ENCODE peak calls at places on chromosomes 6 and 20, in eight cellular contexts. L is endodermal cell, B is heart left ventricle, T is GM23338, D is neural progenitor cell, Y is kidney, X is left lung, M is stomach. J is an unnamed sample.

GRCh38 chr20:17883592-17884317 is 84.8 kb downstream of the SNX5 start:
- DNase-seq in L (no peak), T (no peak), Y (no peak), B (no peak), X (no peak), D (no peak), M (no peak), J (no peak)

GRCh38 chr6:168284187-168284586 is 35.4 kb downstream of the DACT2 start:
- DNase-seq in M (no peak), T (no peak), B (no peak), Y (peak), L (no peak), D (no peak), X (no peak), J (no peak)

GRCh38 chr20:54244113-54244512 is 36.2 kb downstream of the PFDN4 start:
- DNase-seq in L (no peak), B (no peak), T (no peak), Y (no peak), M (no peak), X (no peak), D (no peak), J (no peak)

GRCh38 chr6:15493437-15494168 is 169.2 kb downstream of the DTNBP1 start:
- DNase-seq in B (no peak), D (peak), Y (no peak), M (no peak), L (peak), X (no peak), T (peak), J (no peak)

GRCh38 chr20:62307226-62308101 is 4.7 kb downstream of the ADRM1 start:
- DNase-seq in T (no peak), Y (no peak), L (no peak), B (no peak), M (no peak), X (no peak), D (no peak), J (no peak)

GRCh38 chr20:46651091-46651962 is at the start of gene SLC13A3:
- DNase-seq in B (no peak), T (peak), D (peak), Y (no peak), L (peak), M (peak), X (no peak), J (no peak)

GRCh38 chr20:44780226-44780625 is 30.1 kb downstream of the RIMS4 start:
- DNase-seq in Y (no peak), M (no peak), T (peak), X (no peak), D (peak), L (peak), B (no peak), J (no peak)

GRCh38 chr6:22656696-22657340 is 87.5 kb downstream of the HDGFL1 start:
- DNase-seq in L (no peak), B (no peak), D (no peak), Y (no peak), T (no peak), M (no peak), X (no peak), J (no peak)

GRCh38 chr6:161088676-161089328 is 97.2 kb downstream of the MAP3K4 start:
- DNase-seq in B (no peak), D (peak), T (peak), M (no peak), X (no peak), Y (no peak), L (no peak), J (no peak)

GRCh38 chr6:71338540-71339316 is 50.1 kb downstream of the OGFRL1 start:
- DNase-seq in Y (no peak), D (no peak), L (no peak), X (no peak), B (no peak), T (no peak), M (no peak), J (no peak)

GRCh38 chr6:21593927-21594421 is 423 bp downstream of the SOX4 start:
- DNase-seq in L (no peak), D (peak), B (no peak), M (peak), Y (no peak), X (no peak), T (no peak), J (no peak)

GRCh38 chr6:41728073-41728936 is 7.1 kb downstream of the TFEB start:
- DNase-seq in T (no peak), X (peak), B (peak), M (peak), Y (peak), L (no peak), D (no peak), J (no peak)

GRCh38 chr6:37618916-37619605 is 78.6 kb downstream of the MDGA1 start:
- DNase-seq in L (no peak), B (no peak), X (no peak), Y (no peak), D (peak), T (no peak), M (no peak), J (peak)

GRCh38 chr6:168662301-168662936 is 221.4 kb downstream of the SMOC2 start:
- DNase-seq in Y (peak), X (no peak), D (no peak), M (peak), B (no peak), T (no peak), L (no peak), J (no peak)

GRCh38 chr6:122869437-122870024 is 80.5 kb downstream of the SMPDL3A start:
- DNase-seq in T (peak), B (no peak), D (peak), M (peak), Y (no peak), X (no peak), L (peak), J (no peak)

GRCh38 chr20:58017237-58017969 is 211.1 kb downstream of the ANKRD60 start:
- DNase-seq in B (no peak), D (no peak), X (no peak), M (peak), Y (peak), T (no peak), L (peak), J (no peak)

GRCh38 chr20:61499859-61500258 is 247.8 kb downstream of the CDH4 start:
- DNase-seq in D (no peak), T (no peak), X (peak), Y (no peak), M (no peak), B (no peak), L (no peak), J (no peak)

GRCh38 chr6:168368063-168368835 is 48.7 kb upstream of the DACT2 start:
- DNase-seq in X (no peak), Y (no peak), D (no peak), M (no peak), T (no peak), B (peak), L (no peak), J (peak)

GRCh38 chr20:51374961-51375360 is 167.6 kb downstream of the NFATC2 start:
- DNase-seq in Y (no peak), D (no peak), X (no peak), M (no peak), T (no peak), L (no peak), B (no peak), J (peak)

GRCh38 chr20:43744121-43744520 is 17.3 kb upstream of the GTSF1L start:
- DNase-seq in B (no peak), Y (no peak), D (no peak), X (no peak), T (no peak), M (no peak), L (peak), J (no peak)

GRCh38 chr6:27940766-27941165 is 16.3 kb upstream of the OR2B6 start:
- DNase-seq in D (no peak), L (no peak), Y (no peak), M (no peak), X (no peak), T (no peak), B (no peak), J (no peak)

GRCh38 chr6:124334359-124334758 is 530.7 kb downstream of the NKAIN2 start:
- DNase-seq in T (peak), Y (no peak), B (no peak), X (no peak), D (no peak), L (no peak), M (no peak), J (no peak)

GRCh38 chr6:124339610-124340339 is 536.1 kb downstream of the NKAIN2 start:
- DNase-seq in D (no peak), X (no peak), M (no peak), Y (no peak), B (no peak), T (peak), L (no peak), J (no peak)
- H3K4me3 ChIP-seq in D (no peak), X (no peak), M (no peak), Y (no peak), B (no peak), T (no peak), L (no peak), J (no peak)

GRCh38 chr6:111361648-111362047 is 121.4 kb downstream of the REV3L start:
- DNase-seq in L (peak), M (no peak), B (no peak), D (peak), X (no peak), Y (no peak), T (peak), J (no peak)
- H3K27ac ChIP-seq in L (no peak), M (no peak), B (no peak), D (no peak), X (no peak), Y (no peak), T (no peak), J (no peak)

DNA sequence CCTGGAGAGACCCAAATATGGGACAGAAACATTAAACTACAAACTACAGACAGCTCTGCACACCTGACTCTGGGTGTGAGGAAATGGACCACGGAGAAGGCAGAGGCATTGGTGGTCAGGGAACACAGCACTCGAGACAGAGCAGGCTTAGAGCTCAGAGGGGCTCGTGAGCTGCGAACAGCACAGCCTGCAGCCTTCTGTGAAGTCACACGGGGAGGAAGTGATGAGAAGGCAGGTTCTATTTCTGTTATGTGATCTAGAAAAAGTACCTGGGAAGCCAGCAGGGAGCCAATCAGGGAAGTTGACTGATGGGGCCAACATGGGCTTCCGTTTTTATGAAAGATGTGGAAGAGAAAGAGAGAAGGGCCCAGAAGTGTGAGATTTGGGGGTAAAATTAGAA is 88.9 kb upstream of the SNAP25 start:
- DNase-seq in T (no peak), L (no peak), D (no peak), B (no peak), X (no peak), M (no peak), Y (no peak), J (no peak)
- H3K4me3 ChIP-seq in T (no peak), L (no peak), D (no peak), B (no peak), X (no peak), M (no peak), Y (no peak), J (no peak)

GRCh38 chr6:118548136-118548535 is at the start of gene PLN:
- DNase-seq in T (no peak), Y (no peak), L (no peak), B (no peak), M (no peak), D (no peak), X (no peak), J (no peak)

GRCh38 chr6:118554698-118555097 is 6.6 kb downstream of the PLN start:
- DNase-seq in B (no peak), D (no peak), T (no peak), M (no peak), L (no peak), X (no peak), Y (no peak), J (no peak)

GRCh38 chr6:118553132-118553531 is 5.0 kb downstream of the PLN start:
- DNase-seq in Y (no peak), L (no peak), X (no peak), T (no peak), D (no peak), M (no peak), B (no peak), J (no peak)

GRCh38 chr6:118551673-118552063 is 3.6 kb downstream of the PLN start:
- DNase-seq in Y (no peak), D (no peak), T (no peak), M (no peak), L (no peak), X (no peak), B (no peak), J (no peak)

DNA sequence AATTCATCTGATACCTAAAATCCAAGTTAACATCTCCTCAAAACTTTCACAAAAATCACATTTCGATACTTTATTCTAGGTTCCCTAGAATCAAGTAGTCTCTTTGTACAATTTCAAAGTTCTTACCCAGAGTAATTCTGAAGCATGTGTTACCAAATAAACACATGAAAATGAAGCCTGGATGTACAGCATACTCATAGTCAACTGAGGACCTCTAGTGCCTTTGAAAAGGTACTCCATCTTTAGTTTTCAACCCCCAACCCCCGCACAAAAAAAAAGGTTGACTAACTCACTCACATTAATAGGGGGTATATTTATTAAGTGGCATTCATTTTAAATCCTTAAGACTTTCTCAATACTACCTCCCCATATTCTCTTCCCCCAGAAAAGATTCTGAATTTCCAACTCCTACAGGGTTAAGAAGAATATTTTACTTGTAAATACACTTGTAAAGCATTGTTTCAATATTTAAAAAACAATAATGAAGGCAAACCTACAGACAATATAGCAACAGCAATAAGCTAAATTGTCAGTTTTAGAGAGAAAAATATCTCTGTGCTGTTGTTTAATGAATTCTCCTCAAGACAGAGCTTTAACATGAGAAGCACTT is 3.1 kb downstream of the PLN start:
- DNase-seq in L (no peak), Y (no peak), M (no peak), T (peak), X (no peak), B (no peak), D (peak), J (no peak)
- H3K27ac ChIP-seq in L (no peak), Y (no peak), M (no peak), T (no peak), X (peak), B (peak), D (no peak), J (no peak)

GRCh38 chr20:1491281-1491840 is at the start of gene SIRPB2:
- DNase-seq in Y (no peak), M (no peak), B (peak), T (no peak), X (peak), D (no peak), L (no peak), J (peak)

GRCh38 chr20:1489764-1490436 is 1.3 kb downstream of the SIRPB2 start:
- DNase-seq in Y (no peak), T (no peak), M (no peak), B (no peak), D (no peak), X (no peak), L (no peak), J (no peak)

GRCh38 chr20:1491891-1492642 is 847 bp upstream of the SIRPB2 start:
- DNase-seq in B (no peak), D (no peak), M (no peak), X (no peak), Y (no peak), T (no peak), L (no peak), J (no peak)

GRCh38 chr20:1490643-1491042 is 577 bp downstream of the SIRPB2 start:
- DNase-seq in Y (no peak), B (no peak), D (no peak), X (no peak), L (no peak), M (no peak), T (no peak), J (no peak)

DNA sequence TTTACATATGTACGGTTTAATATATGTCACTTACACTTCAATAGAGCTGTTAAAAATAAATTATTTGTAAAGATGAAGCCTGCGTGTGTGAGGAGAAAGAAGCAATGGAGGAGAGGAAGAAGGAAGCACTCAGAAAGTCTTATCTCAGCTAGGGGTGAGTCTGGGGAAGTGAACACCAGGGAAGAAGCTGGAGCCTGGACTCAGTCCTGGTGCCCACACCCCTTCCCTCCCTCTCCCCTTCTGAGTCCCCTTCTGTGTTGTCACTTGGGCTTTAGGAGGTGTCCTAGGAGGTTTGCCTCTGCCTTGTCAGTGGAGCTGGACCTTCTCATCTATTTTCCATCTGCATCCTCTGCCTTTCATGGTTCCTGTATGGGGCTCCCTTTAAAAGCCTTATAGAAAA is 1.9 kb downstream of the SIRPB2 start:
- DNase-seq in M (no peak), B (no peak), D (no peak), L (no peak), T (no peak), Y (no peak), X (no peak), J (no peak)
- H3K4me3 ChIP-seq in M (peak), B (peak), D (no peak), L (no peak), T (no peak), Y (no peak), X (no peak), J (no peak)

DNA sequence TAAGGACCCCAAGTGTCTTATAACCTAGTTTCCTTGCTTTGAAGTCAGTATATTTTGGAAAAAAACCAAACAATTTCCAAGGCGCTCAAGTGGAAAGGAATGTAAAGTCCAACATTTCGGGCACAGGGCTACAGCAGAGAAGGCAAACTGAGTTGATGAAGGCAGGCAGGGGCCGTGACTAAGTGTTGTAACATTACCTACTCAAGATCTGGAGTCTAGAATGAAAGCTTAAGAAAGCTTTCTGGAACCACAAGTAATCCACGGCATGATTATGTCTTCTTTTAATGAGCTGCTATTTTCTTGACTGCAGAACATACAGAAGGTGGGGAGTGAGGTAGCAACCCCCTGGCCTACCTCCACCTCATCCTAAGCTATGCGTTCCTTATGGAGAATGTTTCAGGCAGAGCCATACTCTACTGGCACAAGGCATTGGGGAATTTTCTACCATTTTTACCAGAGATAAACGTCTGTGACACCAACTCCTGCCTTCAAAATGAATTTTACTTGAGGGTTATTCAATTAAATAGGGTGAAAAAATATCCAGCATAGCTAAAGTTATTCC is 4.3 kb downstream of the PPP1R10 start:
- DNase-seq in B (no peak), T (no peak), M (no peak), L (no peak), X (no peak), D (peak), Y (no peak), J (no peak)
- H3K27ac ChIP-seq in B (no peak), T (no peak), M (peak), L (no peak), X (peak), D (peak), Y (peak), J (peak)

DNA sequence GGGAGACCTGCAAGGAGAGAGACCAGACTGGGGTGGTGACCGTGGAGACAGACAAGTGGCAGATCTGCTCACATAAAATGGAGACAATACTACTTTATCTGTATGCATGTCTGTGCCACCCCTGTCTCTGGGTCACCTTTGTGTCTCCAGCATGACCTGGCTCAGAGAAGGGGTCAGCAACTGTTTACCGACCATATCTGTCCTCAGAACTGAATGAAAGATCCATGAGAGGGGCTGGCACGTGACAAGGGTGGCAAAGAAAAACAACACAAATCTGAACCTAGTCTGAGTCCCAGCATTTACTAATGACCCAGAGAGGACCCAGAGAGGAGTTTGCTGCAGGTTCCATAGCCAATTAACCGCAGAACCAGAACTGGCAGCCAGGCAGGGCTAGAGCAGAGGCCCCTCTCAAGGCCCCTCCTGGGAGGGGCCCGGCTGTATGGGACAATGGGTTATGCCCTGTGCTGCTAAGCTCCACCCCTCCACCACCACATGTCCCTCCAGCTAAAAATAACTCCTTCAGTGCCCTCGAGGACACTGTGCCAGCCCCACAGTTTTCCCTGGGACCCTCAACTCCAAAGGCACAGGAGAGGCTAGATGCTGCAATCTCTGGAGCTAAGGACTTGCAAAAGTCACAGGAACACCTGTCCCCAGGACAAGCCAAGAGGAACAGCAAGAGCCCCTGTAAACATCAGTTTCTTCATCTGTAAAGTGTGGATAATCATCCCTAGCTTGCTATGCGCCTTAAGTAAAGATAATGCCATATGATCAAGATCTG is 2.2 kb downstream of the AHCY start:
- DNase-seq in M (no peak), B (no peak), Y (no peak), T (peak), X (no peak), L (peak), D (no peak), J (no peak)
- H3K4me3 ChIP-seq in M (no peak), B (no peak), Y (peak), T (peak), X (no peak), L (peak), D (no peak), J (no peak)